ENCODE peak calls at places on chromosomes 2 and 18, in five cellular contexts. T, V, J, E and L are unnamed samples.

GRCh38 chr2:63488118-63488713 is 100.1 kb downstream of the WDPCP start:
- DNase-seq in T (peak; percentile 51), V (no peak), J (peak; percentile 15), E (no peak), L (no peak)

GRCh38 chr2:241138471-241138870 is 10.8 kb downstream of the PASK start:
- DNase-seq in T (no peak), V (no peak), J (no peak), E (no peak), L (no peak)

GRCh38 chr2:46136481-46136880 is 160.7 kb upstream of the EPAS1 start:
- DNase-seq in T (no peak), V (no peak), J (no peak), E (no peak), L (no peak)

GRCh38 chr2:64086347-64087082 is 57.7 kb downstream of the PELI1 start:
- DNase-seq in T (no peak), V (no peak), J (no peak), E (no peak), L (no peak)

GRCh38 chr2:211085056-211085680 is 528.8 kb downstream of the CPS1 start:
- DNase-seq in T (peak; percentile 81), V (no peak), J (no peak), E (no peak), L (no peak)

GRCh38 chr2:82796132-82796531 is 1662.9 kb downstream of the SUCLG1 start:
- DNase-seq in T (peak; percentile 68), V (no peak), J (no peak), E (no peak), L (no peak)

GRCh38 chr18:32618501-32618985 is 147.9 kb upstream of the GAREM1 start:
- DNase-seq in T (no peak), V (no peak), J (no peak), E (no peak), L (no peak)

GRCh38 chr2:37966326-37966725 is 41.2 kb downstream of the RMDN2 start:
- DNase-seq in T (no peak), V (no peak), J (no peak), E (no peak), L (no peak)

GRCh38 chr2:145644820-145645302 is 1124.9 kb upstream of the ZEB2 start:
- DNase-seq in T (peak; percentile 5), V (no peak), J (peak; percentile 13), E (no peak), L (no peak)

GRCh38 chr2:240319221-240319854 is 116.1 kb upstream of the GPC1 start:
- DNase-seq in T (no peak), V (no peak), J (no peak), E (peak; percentile 37), L (no peak)

GRCh38 chr18:56062931-56063330 is 474.9 kb upstream of the TCF4 start:
- DNase-seq in T (no peak), V (no peak), J (no peak), E (no peak), L (no peak)

GRCh38 chr18:23716516-23716915 is 27.3 kb downstream of the LAMA3 start:
- DNase-seq in T (no peak), V (no peak), J (peak; percentile 16), E (peak; percentile 62), L (peak; percentile 49)

GRCh38 chr2:127657232-127657595 is 11.3 kb downstream of the GPR17 start:
- DNase-seq in T (no peak), V (no peak), J (no peak), E (no peak), L (no peak)

GRCh38 chr2:175880-176800 is 87.7 kb downstream of the SH3YL1 start:
- DNase-seq in T (no peak), V (peak; percentile 45), J (no peak), E (peak; percentile 69), L (peak; percentile 15)

GRCh38 chr2:102094917-102095316 is 47.6 kb upstream of the IL1R1 start:
- DNase-seq in T (peak; percentile 87), V (no peak), J (no peak), E (peak; percentile 71), L (peak; percentile 88)

GRCh38 chr2:158457826-158458616 is 1.3 kb downstream of the PKP4 start:
- DNase-seq in T (peak; percentile 87), V (peak; percentile 28), J (peak; percentile 80), E (peak; percentile 90), L (no peak)

GRCh38 chr2:190911813-190912212 is 31.2 kb downstream of the GLS start:
- DNase-seq in T (peak; percentile 54), V (no peak), J (no peak), E (no peak), L (no peak)

GRCh38 chr2:130289780-130290179 is 52.9 kb upstream of the IMP4 start:
- DNase-seq in T (peak; percentile 54), V (no peak), J (no peak), E (no peak), L (no peak)

GRCh38 chr2:70458661-70459060 is 95.0 kb downstream of the TGFA start:
- DNase-seq in T (no peak), V (no peak), J (no peak), E (no peak), L (no peak)

GRCh38 chr2:186486651-186487647 is 889 bp downstream of the ZC3H15 start:
- DNase-seq in T (peak; percentile 32), V (no peak), J (no peak), E (no peak), L (no peak)

GRCh38 chr18:26458526-26459232 is 89.7 kb downstream of the KCTD1 start:
- DNase-seq in T (peak; percentile 20), V (no peak), J (no peak), E (no peak), L (no peak)

GRCh38 chr2:176391020-176391419 is 121.8 kb downstream of the MTX2 start:
- DNase-seq in T (no peak), V (no peak), J (no peak), E (no peak), L (no peak)

GRCh38 chr2:120032297-120032696 is 19.4 kb downstream of the EPB41L5 start:
- DNase-seq in T (no peak), V (no peak), J (no peak), E (no peak), L (no peak)

GRCh38 chr18:42931501-42931900 is 184.0 kb downstream of the RIT2 start:
- DNase-seq in T (no peak), V (no peak), J (no peak), E (no peak), L (peak; percentile 32)

GRCh38 chr2:171281116-171281515 is 120.4 kb upstream of the TLK1 start:
- DNase-seq in T (no peak), V (no peak), J (no peak), E (no peak), L (no peak)

GRCh38 chr2:197710424-197711042 is 5.4 kb downstream of the MARS2 start:
- DNase-seq in T (no peak), V (no peak), J (no peak), E (no peak), L (no peak)

GRCh38 chr2:10407841-10408648 is 40.1 kb downstream of the ODC1 start:
- DNase-seq in T (peak; percentile 96), V (peak; percentile 30), J (peak; percentile 30), E (no peak), L (no peak)

GRCh38 chr2:24721470-24721869 is 71.7 kb downstream of the PTRHD1 start:
- DNase-seq in T (peak; percentile 46), V (no peak), J (no peak), E (peak; percentile 53), L (peak; percentile 45)

GRCh38 chr2:183867206-183867605 is 731.1 kb upstream of the ZNF804A start:
- DNase-seq in T (no peak), V (no peak), J (no peak), E (no peak), L (no peak)

GRCh38 chr2:179238027-179238426 is 26.6 kb downstream of the SESTD1 start:
- DNase-seq in T (peak; percentile 31), V (no peak), J (no peak), E (no peak), L (no peak)

GRCh38 chr18:57730146-57730545 is 73.0 kb downstream of the ATP8B1 start:
- DNase-seq in T (no peak), V (no peak), J (no peak), E (no peak), L (no peak)

DNA sequence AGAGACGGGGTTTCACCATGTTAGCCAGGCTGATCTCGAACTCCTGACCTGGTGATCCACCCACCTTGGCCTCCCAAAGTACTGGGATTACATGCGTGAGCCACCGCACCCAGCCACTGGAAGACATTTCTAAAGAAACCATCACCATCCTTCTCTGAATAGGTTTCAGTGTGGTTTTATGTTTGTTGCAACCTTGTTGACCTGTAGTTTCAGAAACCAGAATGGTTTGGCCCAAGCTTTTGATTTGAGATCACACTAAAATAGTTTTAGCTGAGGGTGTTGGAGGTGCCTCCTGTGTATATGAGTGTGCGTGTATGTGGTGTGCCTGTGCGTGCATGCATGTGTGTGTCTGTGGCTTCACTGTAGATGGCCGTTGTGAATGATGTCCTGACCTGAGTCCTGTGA is 26.2 kb downstream of the INPP4A start:
- DNase-seq in T (no peak), V (no peak), J (no peak), E (no peak), L (no peak)
- H3K27me3 ChIP-seq in T (no peaks in the 10 kb centered on the region), V (no peaks in the 10 kb centered on the region), J (no peaks in the 10 kb centered on the region), E (no peaks in the 10 kb centered on the region), L (no peaks in the 10 kb centered on the region)

GRCh38 chr18:37564796-37565137 is 831 bp downstream of the CELF4 start:
- DNase-seq in T (peak; percentile 4), V (no peak), J (peak; percentile 54), E (no peak), L (no peak)

GRCh38 chr18:37565985-37566478 is 434 bp upstream of the CELF4 start:
- DNase-seq in T (no peak), V (no peak), J (no peak), E (no peak), L (no peak)

GRCh38 chr18:37566479-37567060 is 972 bp upstream of the CELF4 start:
- DNase-seq in T (no peak), V (no peak), J (no peak), E (no peak), L (no peak)

GRCh38 chr18:37563810-37564511 is 1.6 kb downstream of the CELF4 start:
- DNase-seq in T (no peak), V (no peak), J (no peak), E (no peak), L (no peak)

GRCh38 chr18:37565138-37565984 is at the start of gene CELF4:
- DNase-seq in T (no peak), V (no peak), J (no peak), E (no peak), L (no peak)
- H3K27me3 ChIP-seq in T (peaks cover 28% of the 10 kb centered on the region), V (peaks cover 74% of the 10 kb centered on the region), J (peaks cover 94% of the 10 kb centered on the region), E (peaks cover 29% of the 10 kb centered on the region), L (peaks cover 41% of the 10 kb centered on the region)

GRCh38 chr18:22179174-22179573 is 9.8 kb downstream of the GATA6 start:
- DNase-seq in T (peak; percentile 14), V (no peak), J (no peak), E (no peak), L (no peak)
- H3K27me3 ChIP-seq in T (no peaks in the 10 kb centered on the region), V (peaks cover 41% of the 10 kb centered on the region), J (peaks cover 66% of the 10 kb centered on the region), E (no peaks in the 10 kb centered on the region), L (peaks cover 7% of the 10 kb centered on the region)

DNA sequence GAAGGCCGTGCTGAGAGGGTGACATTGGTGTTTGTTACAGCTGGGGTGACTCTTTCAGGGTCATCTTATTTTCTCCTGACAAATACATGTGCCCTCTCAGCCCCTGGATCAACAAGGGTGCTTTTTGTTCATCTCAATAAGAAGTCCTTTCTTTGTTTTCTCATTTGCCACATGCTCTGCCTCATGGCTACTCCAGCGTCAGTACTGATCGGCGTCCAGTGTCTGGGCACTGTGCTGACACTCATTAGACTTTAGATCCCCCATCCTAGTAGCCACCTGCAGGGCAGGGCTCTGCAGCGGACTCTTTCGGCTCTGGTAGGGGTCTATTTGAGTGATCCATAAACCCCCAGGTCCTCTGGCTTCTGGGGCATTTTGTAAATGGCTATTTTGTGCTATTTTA is 38.4 kb downstream of the NPPC start:
- DNase-seq in T (no peak), V (no peak), J (no peak), E (no peak), L (no peak)
- H3K27me3 ChIP-seq in T (peaks cover 29% of the 10 kb centered on the region), V (peaks cover 32% of the 10 kb centered on the region), J (no peaks in the 10 kb centered on the region), E (peaks cover 6% of the 10 kb centered on the region), L (peaks cover 23% of the 10 kb centered on the region)